ENCODE peak calls at places on chromosomes 5 and 9, in six cellular contexts. A is brain microvascular endothelial cell, E is astrocyte of the spinal cord, H is heart left ventricle, R is PC-3, T is cardiac muscle cell. K is an unnamed sample.

GRCh38 chr5:8473827-8474568 is 605.0 kb downstream of the MTRR start:
- DNase-seq in E (no peak), H (no peak), T (no peak), A (no peak), R (no peak), K (no peak)

GRCh38 chr9:93675336-93676150 is 99.2 kb downstream of the PHF2 start:
- DNase-seq in T (no peak), A (no peak), R (no peak), E (no peak), H (peak), K (peak)

GRCh38 chr5:16615737-16616535 is 861 bp downstream of the RETREG1 start:
- DNase-seq in R (peak), A (no peak), E (no peak), T (no peak), H (no peak), K (no peak)

GRCh38 chr9:69173891-69174644 is at the start of gene TJP2:
- DNase-seq in A (peak), H (peak), T (peak), R (no peak), E (peak), K (peak)

GRCh38 chr5:1758574-1758973 is 41.1 kb downstream of the MRPL36 start:
- DNase-seq in R (no peak), A (no peak), T (no peak), H (no peak), E (no peak), K (no peak)

GRCh38 chr5:133369161-133369783 is 243.1 kb downstream of the FSTL4 start:
- DNase-seq in R (no peak), T (no peak), A (no peak), H (no peak), E (no peak), K (no peak)

GRCh38 chr5:68285857-68286611 is 70.5 kb downstream of the PIK3R1 start:
- DNase-seq in H (no peak), E (peak), R (peak), T (peak), A (no peak), K (no peak)

GRCh38 chr9:134165357-134166315 is 1.3 kb upstream of the RNU6ATAC start:
- DNase-seq in H (no peak), R (no peak), T (no peak), E (no peak), A (no peak), K (peak)

GRCh38 chr9:83698976-83699585 is 8.7 kb downstream of the UBQLN1 start:
- DNase-seq in H (no peak), E (no peak), R (no peak), T (no peak), A (no peak), K (no peak)

GRCh38 chr9:92507496-92507895 is 25.2 kb upstream of the ASPN start:
- DNase-seq in E (no peak), H (no peak), R (no peak), T (no peak), A (no peak), K (no peak)

GRCh38 chr5:181204561-181205401 is at the start of gene TRIM7:
- DNase-seq in T (peak), E (peak), A (no peak), R (peak), H (peak), K (peak)

GRCh38 chr9:73118297-73118696 is 33.4 kb upstream of the ANXA1 start:
- DNase-seq in E (no peak), R (peak), T (no peak), H (no peak), A (no peak), K (no peak)

GRCh38 chr9:23826120-23826629 is at the start of gene ELAVL2:
- DNase-seq in H (peak), T (peak), E (peak), A (peak), R (peak), K (peak)

GRCh38 chr9:38415846-38416245 is 8.4 kb downstream of the IGFBPL1 start:
- DNase-seq in T (no peak), H (no peak), E (no peak), A (no peak), R (no peak), K (no peak)

GRCh38 chr5:54361683-54362411 is 51.5 kb upstream of the ARL15 start:
- DNase-seq in T (no peak), H (no peak), R (no peak), E (no peak), A (no peak), K (peak)

GRCh38 chr5:96637191-96637590 is 25.0 kb upstream of the CAST start:
- DNase-seq in H (no peak), A (no peak), E (no peak), T (no peak), R (peak), K (no peak)

GRCh38 chr9:37507586-37508134 is 21.9 kb downstream of the POLR1E start:
- DNase-seq in H (no peak), T (no peak), A (no peak), E (no peak), R (no peak), K (no peak)

GRCh38 chr5:69416180-69416579 is 1.3 kb downstream of the MARVELD2 start:
- DNase-seq in H (no peak), T (no peak), A (no peak), R (no peak), E (no peak), K (no peak)

GRCh38 chr9:97990259-97990658 is 7.1 kb downstream of the ANP32B start:
- DNase-seq in A (peak), H (no peak), R (peak), T (no peak), E (peak), K (no peak)

GRCh38 chr9:114099523-114100270 is 605 bp upstream of the KIF12 start:
- DNase-seq in R (no peak), T (no peak), A (no peak), E (no peak), H (no peak), K (no peak)

GRCh38 chr5:91946870-91947269 is 563.8 kb upstream of the ARRDC3 start:
- DNase-seq in R (no peak), H (no peak), E (no peak), A (no peak), T (no peak), K (no peak)

GRCh38 chr9:121376214-121376830 is 6.3 kb upstream of the STOM start:
- DNase-seq in R (peak), H (no peak), T (peak), E (peak), A (no peak), K (no peak)
- TF ChIP-seq CTCF in R (peak), H (peak), T (peak), E (peak), A (peak), K (no peak)

GRCh38 chr5:142894749-142895148 is 124.6 kb downstream of the ARHGAP26 start:
- DNase-seq in E (peak), T (no peak), A (peak), H (no peak), R (peak), K (no peak)
- H3K4me3 ChIP-seq in E (no peak), T (no peak), A (no peak), H (no peak), R (no peak), K (no peak)

DNA sequence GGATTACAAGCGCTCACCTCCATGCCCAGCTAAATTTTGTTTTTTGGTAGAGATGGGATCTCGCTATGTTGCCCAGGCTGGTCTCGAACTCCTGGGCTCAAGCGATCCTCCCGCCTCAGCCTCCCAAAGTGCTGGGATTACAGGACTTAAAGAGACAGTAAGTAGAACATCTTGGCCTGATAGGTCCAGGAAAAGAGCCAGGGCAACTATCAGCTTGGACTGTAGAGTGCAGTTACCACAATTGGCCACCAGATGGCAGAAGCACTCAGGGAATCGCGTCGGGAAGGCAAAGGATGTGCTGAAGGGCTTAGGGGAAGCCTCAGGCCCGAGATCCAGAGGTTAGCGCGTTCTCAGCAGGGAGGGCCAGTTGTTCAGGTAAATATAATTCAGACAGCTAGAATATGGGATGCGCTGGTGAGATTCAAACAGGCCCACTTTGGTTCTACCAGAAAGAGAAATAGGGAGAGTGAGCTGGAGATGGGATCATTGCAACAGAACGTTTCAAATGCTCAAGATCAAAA is 21.5 kb downstream of the C9orf57 start:
- DNase-seq in A (peak), T (peak), R (peak), H (peak), E (peak), K (peak)
- TF ChIP-seq CTCF in A (peak), T (peak), R (peak), H (peak), E (peak), K (peak)

DNA sequence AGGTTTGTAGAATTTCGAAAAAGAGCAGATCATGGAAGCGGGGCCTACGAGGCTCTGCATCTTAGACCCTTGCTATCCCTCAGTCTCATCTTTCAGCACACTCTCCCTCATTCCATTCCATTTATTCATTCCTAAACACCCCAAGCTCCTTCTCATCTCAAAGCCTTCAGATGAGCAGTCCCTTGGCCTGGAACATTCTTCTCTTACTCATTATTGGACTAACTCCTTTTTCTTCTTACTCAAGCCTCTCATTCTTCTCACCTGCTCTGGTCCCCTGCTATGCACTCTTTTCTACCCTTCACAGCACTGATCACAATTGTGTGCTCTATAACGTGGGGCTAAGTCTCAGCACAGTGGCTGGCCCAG is 212.5 kb downstream of the MAPKAP1 start:
- DNase-seq in R (peak), A (no peak), H (no peak), E (peak), T (no peak), K (no peak)
- H3K4me3 ChIP-seq in R (no peak), A (no peak), H (no peak), E (no peak), T (no peak), K (no peak)

K was measured in pancreas.